ENCODE peak calls at places on chromosomes 5 and 9, in eight cellular contexts. A is PC-9, M is fibroblast of lung, B is ovary, R is heart right ventricle, P is GM06990, W is HCT116, T is pancreas. K is an unnamed sample. For H3K36me3, the result is how much of the 10 kb centered on the place peaks cover.

GRCh38 chr9:95091971-95092320 is 225.6 kb downstream of the FANCC start:
- DNase-seq in A (no peak), W (no peak), T (no peak), P (no peak), M (peak), R (no peak), B (no peak), K (peak)

GRCh38 chr9:87271696-87272477 is 225.8 kb upstream of the DAPK1 start:
- DNase-seq in W (no peak), M (no peak), T (no peak), R (no peak), A (no peak), B (no peak), P (peak), K (no peak)

GRCh38 chr5:142977363-142978051 is 207.3 kb downstream of the ARHGAP26 start:
- DNase-seq in R (no peak), B (no peak), A (peak), P (no peak), W (no peak), T (no peak), M (peak), K (peak)

GRCh38 chr9:96604005-96604320 is 15.7 kb downstream of the CDC14B start:
- DNase-seq in R (no peak), B (no peak), T (no peak), A (no peak), W (no peak), M (no peak), P (no peak), K (no peak)

GRCh38 chr5:59146729-59147128 is 563.9 kb downstream of the RAB3C start:
- DNase-seq in A (no peak), P (no peak), W (no peak), R (no peak), M (no peak), B (no peak), T (no peak), K (no peak)

GRCh38 chr9:71725590-71726338 is 42.5 kb downstream of the CEMIP2 start:
- DNase-seq in M (peak), A (peak), B (no peak), R (no peak), W (peak), T (no peak), P (no peak), K (peak)

GRCh38 chr9:69120380-69121154 is 53.5 kb upstream of the TJP2 start:
- DNase-seq in W (peak), B (peak), T (peak), R (no peak), A (peak), M (peak), P (peak), K (no peak)

GRCh38 chr9:113564804-113565237 is 101.3 kb downstream of the RGS3 start:
- DNase-seq in M (peak), R (peak), W (no peak), A (peak), T (peak), P (no peak), B (peak), K (peak)

GRCh38 chr5:71932131-71932635 is 175.1 kb upstream of the MAP1B start:
- DNase-seq in R (no peak), P (no peak), M (no peak), W (peak), A (peak), B (no peak), T (peak), K (no peak)

GRCh38 chr9:3708751-3709150 is 182.9 kb upstream of the RFX3 start:
- DNase-seq in W (no peak), B (no peak), A (peak), M (peak), T (no peak), P (no peak), R (no peak), K (no peak)

GRCh38 chr9:94847486-94847885 is 121.0 kb downstream of the AOPEP start:
- DNase-seq in W (no peak), B (no peak), M (peak), R (no peak), A (no peak), T (no peak), P (no peak), K (peak)

GRCh38 chr9:88303785-88304495 is 84.3 kb upstream of the SPIN1 start:
- DNase-seq in W (no peak), B (no peak), R (no peak), P (peak), M (no peak), T (no peak), A (no peak), K (peak)

GRCh38 chr5:45417285-45417996 is 278.7 kb downstream of the HCN1 start:
- DNase-seq in W (no peak), B (no peak), A (no peak), T (no peak), M (no peak), R (no peak), P (no peak), K (no peak)

GRCh38 chr5:37991903-37992299 is 152.1 kb upstream of the GDNF start:
- DNase-seq in A (no peak), T (no peak), M (no peak), P (no peak), W (no peak), R (no peak), B (no peak), K (no peak)

GRCh38 chr5:99033014-99033931 is 104.5 kb upstream of the CHD1 start:
- DNase-seq in B (no peak), M (peak), P (no peak), R (no peak), T (no peak), W (no peak), A (no peak), K (no peak)

GRCh38 chr5:17831279-17831678 is 197.0 kb downstream of the TAF11L14 start:
- DNase-seq in W (no peak), B (no peak), T (no peak), R (no peak), M (no peak), A (no peak), P (no peak), K (no peak)

GRCh38 chr5:35035271-35035670 is 12.5 kb downstream of the AGXT2 start:
- DNase-seq in M (no peak), T (no peak), R (no peak), B (no peak), W (no peak), A (no peak), P (no peak), K (no peak)

GRCh38 chr5:126525630-126526245 is 69.3 kb downstream of the ALDH7A1 start:
- DNase-seq in A (no peak), R (peak), B (peak), P (no peak), W (peak), M (peak), T (no peak), K (no peak)

GRCh38 chr5:170278611-170279500 is 18.7 kb downstream of the LCP2 start:
- DNase-seq in T (no peak), R (peak), P (peak), A (no peak), M (no peak), B (no peak), W (no peak), K (no peak)

GRCh38 chr5:143262393-143263174 is 140.9 kb downstream of the NR3C1 start:
- DNase-seq in W (peak), B (no peak), R (no peak), T (no peak), M (peak), A (no peak), P (peak), K (peak)

GRCh38 chr9:88220652-88221051 is 82.4 kb upstream of the SPATA31C2 start:
- DNase-seq in A (no peak), M (no peak), T (no peak), B (no peak), P (no peak), R (no peak), W (no peak), K (no peak)

GRCh38 chr5:76818844-76819831 is at the start of gene F2RL1:
- DNase-seq in P (peak), R (peak), B (peak), A (peak), T (peak), W (peak), M (peak), K (peak)

GRCh38 chr5:80141147-80141671 is 106.1 kb downstream of the THBS4 start:
- DNase-seq in W (no peak), M (peak), P (no peak), T (peak), A (no peak), R (peak), B (peak), K (peak)

GRCh38 chr5:16866795-16867584 is 69.1 kb downstream of the MYO10 start:
- DNase-seq in A (no peak), B (no peak), P (no peak), R (no peak), T (peak), M (peak), W (no peak), K (peak)

GRCh38 chr5:94276751-94277150 is 341.7 kb downstream of the KIAA0825 start:
- DNase-seq in W (no peak), M (peak), A (no peak), T (no peak), R (no peak), P (no peak), B (no peak), K (no peak)

GRCh38 chr5:28344803-28345433 is 1306.5 kb upstream of the CDH9 start:
- DNase-seq in M (no peak), R (no peak), P (no peak), W (no peak), A (no peak), B (no peak), T (no peak), K (peak)

GRCh38 chr9:13943176-13943575 is 370.8 kb downstream of the NFIB start:
- DNase-seq in A (no peak), P (no peak), R (no peak), W (no peak), T (no peak), M (no peak), B (no peak), K (no peak)

GRCh38 chr5:148374693-148375360 is 8.9 kb upstream of the FBXO38 start:
- DNase-seq in M (peak), P (no peak), W (peak), R (no peak), B (no peak), A (peak), T (no peak), K (peak)

GRCh38 chr9:36818242-36818938 is 215.7 kb downstream of the PAX5 start:
- DNase-seq in T (no peak), M (no peak), B (peak), A (no peak), P (no peak), W (no peak), R (peak), K (no peak)

GRCh38 chr5:103305829-103306228 is 47.3 kb downstream of the MACIR start:
- DNase-seq in P (no peak), T (no peak), A (no peak), W (peak), M (no peak), R (no peak), B (no peak), K (peak)

GRCh38 chr5:14299666-14300065 is 156.5 kb downstream of the TRIO start:
- DNase-seq in T (no peak), B (no peak), P (no peak), R (no peak), W (no peak), M (no peak), A (no peak), K (no peak)
- H3K36me3 ChIP-seq in T (under half), B (under half), P (under half), R (half or more), W (under half), M (under half), A (under half), K (half or more)

GRCh38 chr9:114587345-114588149 is at the start of gene ATP6V1G1:
- DNase-seq in W (peak), B (peak), M (peak), R (peak), A (peak), P (peak), T (peak), K (peak)
- TF ChIP-seq CTCF in W (no peak), B (no peak), M (no peak), R (no peak), A (no peak), P (no peak), T (no peak), K (no peak)

GRCh38 chr5:167713186-167713585 is 578.3 kb upstream of the WWC1 start:
- DNase-seq in T (no peak), M (no peak), B (no peak), P (no peak), A (no peak), W (no peak), R (no peak), K (no peak)
- H3K36me3 ChIP-seq in T (under half), M (under half), B (under half), P (under half), A (under half), W (under half), R (under half), K (under half)

GRCh38 chr5:7926296-7926695 is 57.3 kb downstream of the MTRR start:
- DNase-seq in W (no peak), P (no peak), B (no peak), R (no peak), T (no peak), A (no peak), M (peak), K (peak)
- TF ChIP-seq CTCF in W (no peak), P (no peak), B (no peak), R (no peak), T (no peak), A (no peak), M (no peak), K (peak)

GRCh38 chr5:69129413-69129812 is 35.6 kb downstream of the SLC30A5 start:
- DNase-seq in P (no peak), M (peak), B (no peak), A (no peak), R (no peak), T (no peak), W (no peak), K (peak)
- H3K36me3 ChIP-seq in P (under half), M (under half), B (under half), A (under half), R (half or more), T (under half), W (under half), K (under half)

GRCh38 chr9:124766815-124767554 is 4.1 kb downstream of the NR6A1 start:
- DNase-seq in T (no peak), W (no peak), M (no peak), B (no peak), P (no peak), R (no peak), A (no peak), K (no peak)
- TF ChIP-seq CTCF in T (no peak), W (peak), M (peak), B (no peak), P (peak), R (no peak), A (no peak), K (peak)

GRCh38 chr9:132610661-132611060 is 28.3 kb downstream of the BARHL1 start:
- DNase-seq in W (no peak), T (no peak), R (no peak), A (no peak), M (no peak), P (no peak), B (no peak), K (no peak)
- H3K36me3 ChIP-seq in W (under half), T (under half), R (half or more), A (under half), M (under half), P (under half), B (under half), K (under half)